ENCODE peak calls at places on chromosomes 13 and 19, in ten cellular contexts. One of them, this sample, is unnamed.

GRCh38 chr19:19137556-19138109 is 645 bp downstream of the TMEM161A start:
- ATAC-seq in activated T-cell treated with anti-CD3 and anti-CD28 coated beads, Interleukin-2, amount 50 U/mL, for 4 hours: no peak
- ATAC-seq in aorta: peak; percentile 1
- ATAC-seq in stimulated activated memory B cell treated with anti-CD40 and anti-IgM and Interleukin-4, amounts not matched to agents 10 μg/mL and 1 μg/mL and 100 μg/mL, for 72 hours: peak; percentile 6
- ATAC-seq in activated naive CD4-positive, alpha-beta T cell treated with anti-CD3 and anti-CD28 coated beads, Interleukin-2, amount 50 U/mL, for 72 hours: no peak
- ATAC-seq in T-cell: no peak
- ATAC-seq in left cardiac atrium: peak; percentile 20
- ATAC-seq in body of pancreas: no peak
- ATAC-seq in activated CD8-positive, alpha-beta T cell treated with anti-CD3 and anti-CD28 coated beads, Interleukin-2, amount 10 ng/mL, durations not matched to agents 7 days and 5 days: no peak
- ATAC-seq in pancreas: peak; percentile 13
- ATAC-seq in this sample: peak; percentile 9

GRCh38 chr19:16698914-16699313 is 20.7 kb upstream of the NWD1 start:
- ATAC-seq in body of pancreas: no peak
- ATAC-seq in T-cell: no peak
- ATAC-seq in left cardiac atrium: peak; percentile 89
- ATAC-seq in pancreas: no peak
- ATAC-seq in stimulated activated memory B cell treated with anti-CD40 and anti-IgM and Interleukin-4, amounts not matched to agents 10 μg/mL and 1 μg/mL and 100 μg/mL, for 72 hours: no peak
- ATAC-seq in activated naive CD4-positive, alpha-beta T cell treated with anti-CD3 and anti-CD28 coated beads, Interleukin-2, amount 50 U/mL, for 72 hours: no peak
- ATAC-seq in activated CD8-positive, alpha-beta T cell treated with anti-CD3 and anti-CD28 coated beads, Interleukin-2, amount 10 ng/mL, durations not matched to agents 7 days and 5 days: no peak
- ATAC-seq in activated T-cell treated with anti-CD3 and anti-CD28 coated beads, Interleukin-2, amount 50 U/mL, for 4 hours: no peak
- ATAC-seq in aorta: no peak
- ATAC-seq in this sample: no peak

GRCh38 chr19:36089847-36090246 is 21.1 kb upstream of the OVOL3 start:
- ATAC-seq in aorta: no peak
- ATAC-seq in activated naive CD4-positive, alpha-beta T cell treated with anti-CD3 and anti-CD28 coated beads, Interleukin-2, amount 50 U/mL, for 72 hours: no peak
- ATAC-seq in left cardiac atrium: no peak
- ATAC-seq in body of pancreas: no peak
- ATAC-seq in T-cell: no peak
- ATAC-seq in pancreas: no peak
- ATAC-seq in stimulated activated memory B cell treated with anti-CD40 and anti-IgM and Interleukin-4, amounts not matched to agents 10 μg/mL and 1 μg/mL and 100 μg/mL, for 72 hours: no peak
- ATAC-seq in activated CD8-positive, alpha-beta T cell treated with anti-CD3 and anti-CD28 coated beads, Interleukin-2, amount 10 ng/mL, durations not matched to agents 7 days and 5 days: no peak
- ATAC-seq in activated T-cell treated with anti-CD3 and anti-CD28 coated beads, Interleukin-2, amount 50 U/mL, for 4 hours: no peak
- ATAC-seq in this sample: no peak

GRCh38 chr19:36100476-36100875 is 10.5 kb upstream of the OVOL3 start:
- ATAC-seq in activated CD8-positive, alpha-beta T cell treated with anti-CD3 and anti-CD28 coated beads, Interleukin-2, amount 10 ng/mL, durations not matched to agents 7 days and 5 days: no peak
- ATAC-seq in aorta: no peak
- ATAC-seq in pancreas: no peak
- ATAC-seq in activated T-cell treated with anti-CD3 and anti-CD28 coated beads, Interleukin-2, amount 50 U/mL, for 4 hours: no peak
- ATAC-seq in activated naive CD4-positive, alpha-beta T cell treated with anti-CD3 and anti-CD28 coated beads, Interleukin-2, amount 50 U/mL, for 72 hours: no peak
- ATAC-seq in body of pancreas: no peak
- ATAC-seq in T-cell: no peak
- ATAC-seq in stimulated activated memory B cell treated with anti-CD40 and anti-IgM and Interleukin-4, amounts not matched to agents 10 μg/mL and 1 μg/mL and 100 μg/mL, for 72 hours: no peak
- ATAC-seq in left cardiac atrium: peak; percentile 87
- ATAC-seq in this sample: peak; percentile 11

GRCh38 chr19:1290699-1291651 is 5.3 kb downstream of the EFNA2 start:
- ATAC-seq in left cardiac atrium: no peak
- ATAC-seq in activated CD8-positive, alpha-beta T cell treated with anti-CD3 and anti-CD28 coated beads, Interleukin-2, amount 10 ng/mL, durations not matched to agents 7 days and 5 days: no peak
- ATAC-seq in T-cell: no peak
- ATAC-seq in activated T-cell treated with anti-CD3 and anti-CD28 coated beads, Interleukin-2, amount 50 U/mL, for 4 hours: no peak
- ATAC-seq in aorta: no peak
- ATAC-seq in pancreas: no peak
- ATAC-seq in body of pancreas: no peak
- ATAC-seq in activated naive CD4-positive, alpha-beta T cell treated with anti-CD3 and anti-CD28 coated beads, Interleukin-2, amount 50 U/mL, for 72 hours: no peak
- ATAC-seq in stimulated activated memory B cell treated with anti-CD40 and anti-IgM and Interleukin-4, amounts not matched to agents 10 μg/mL and 1 μg/mL and 100 μg/mL, for 72 hours: no peak
- ATAC-seq in this sample: no peak

GRCh38 chr19:32404213-32404938 is 1.2 kb upstream of the DPY19L3 start:
- ATAC-seq in left cardiac atrium: no peak
- ATAC-seq in activated naive CD4-positive, alpha-beta T cell treated with anti-CD3 and anti-CD28 coated beads, Interleukin-2, amount 50 U/mL, for 72 hours: no peak
- ATAC-seq in pancreas: no peak
- ATAC-seq in body of pancreas: no peak
- ATAC-seq in activated CD8-positive, alpha-beta T cell treated with anti-CD3 and anti-CD28 coated beads, Interleukin-2, amount 10 ng/mL, durations not matched to agents 7 days and 5 days: no peak
- ATAC-seq in stimulated activated memory B cell treated with anti-CD40 and anti-IgM and Interleukin-4, amounts not matched to agents 10 μg/mL and 1 μg/mL and 100 μg/mL, for 72 hours: no peak
- ATAC-seq in aorta: no peak
- ATAC-seq in T-cell: no peak
- ATAC-seq in activated T-cell treated with anti-CD3 and anti-CD28 coated beads, Interleukin-2, amount 50 U/mL, for 4 hours: no peak
- ATAC-seq in this sample: no peak

GRCh38 chr13:45226024-45226423 is 25.2 kb upstream of the KCTD4 start:
- ATAC-seq in body of pancreas: no peak
- ATAC-seq in activated CD8-positive, alpha-beta T cell treated with anti-CD3 and anti-CD28 coated beads, Interleukin-2, amount 10 ng/mL, durations not matched to agents 7 days and 5 days: no peak
- ATAC-seq in T-cell: no peak
- ATAC-seq in left cardiac atrium: no peak
- ATAC-seq in pancreas: no peak
- ATAC-seq in activated naive CD4-positive, alpha-beta T cell treated with anti-CD3 and anti-CD28 coated beads, Interleukin-2, amount 50 U/mL, for 72 hours: no peak
- ATAC-seq in aorta: no peak
- ATAC-seq in stimulated activated memory B cell treated with anti-CD40 and anti-IgM and Interleukin-4, amounts not matched to agents 10 μg/mL and 1 μg/mL and 100 μg/mL, for 72 hours: no peak
- ATAC-seq in activated T-cell treated with anti-CD3 and anti-CD28 coated beads, Interleukin-2, amount 50 U/mL, for 4 hours: no peak
- ATAC-seq in this sample: no peak

GRCh38 chr19:5891938-5892771 is 11.4 kb downstream of the NDUFA11 start:
- ATAC-seq in T-cell: peak; percentile 52
- ATAC-seq in activated naive CD4-positive, alpha-beta T cell treated with anti-CD3 and anti-CD28 coated beads, Interleukin-2, amount 50 U/mL, for 72 hours: peak; percentile 74
- ATAC-seq in body of pancreas: peak; percentile 67
- ATAC-seq in aorta: peak; percentile 51
- ATAC-seq in stimulated activated memory B cell treated with anti-CD40 and anti-IgM and Interleukin-4, amounts not matched to agents 10 μg/mL and 1 μg/mL and 100 μg/mL, for 72 hours: peak; percentile 44
- ATAC-seq in activated T-cell treated with anti-CD3 and anti-CD28 coated beads, Interleukin-2, amount 50 U/mL, for 4 hours: peak; percentile 47
- ATAC-seq in left cardiac atrium: peak; percentile 54
- ATAC-seq in activated CD8-positive, alpha-beta T cell treated with anti-CD3 and anti-CD28 coated beads, Interleukin-2, amount 10 ng/mL, durations not matched to agents 7 days and 5 days: peak; percentile 50
- ATAC-seq in pancreas: peak; percentile 57
- ATAC-seq in this sample: peak; percentile 45

GRCh38 chr19:12984683-12985048 is 10.6 kb upstream of the NFIX start:
- ATAC-seq in body of pancreas: no peak
- ATAC-seq in stimulated activated memory B cell treated with anti-CD40 and anti-IgM and Interleukin-4, amounts not matched to agents 10 μg/mL and 1 μg/mL and 100 μg/mL, for 72 hours: no peak
- ATAC-seq in activated CD8-positive, alpha-beta T cell treated with anti-CD3 and anti-CD28 coated beads, Interleukin-2, amount 10 ng/mL, durations not matched to agents 7 days and 5 days: no peak
- ATAC-seq in aorta: no peak
- ATAC-seq in pancreas: no peak
- ATAC-seq in left cardiac atrium: peak; percentile 2
- ATAC-seq in T-cell: no peak
- ATAC-seq in activated T-cell treated with anti-CD3 and anti-CD28 coated beads, Interleukin-2, amount 50 U/mL, for 4 hours: peak; percentile 19
- ATAC-seq in activated naive CD4-positive, alpha-beta T cell treated with anti-CD3 and anti-CD28 coated beads, Interleukin-2, amount 50 U/mL, for 72 hours: no peak
- ATAC-seq in this sample: no peak

GRCh38 chr13:18998389-18998788 is 183.2 kb downstream of the TUBA3C start:
- ATAC-seq in left cardiac atrium: no peak
- ATAC-seq in stimulated activated memory B cell treated with anti-CD40 and anti-IgM and Interleukin-4, amounts not matched to agents 10 μg/mL and 1 μg/mL and 100 μg/mL, for 72 hours: peak; percentile 20
- ATAC-seq in activated CD8-positive, alpha-beta T cell treated with anti-CD3 and anti-CD28 coated beads, Interleukin-2, amount 10 ng/mL, durations not matched to agents 7 days and 5 days: no peak
- ATAC-seq in pancreas: no peak
- ATAC-seq in activated naive CD4-positive, alpha-beta T cell treated with anti-CD3 and anti-CD28 coated beads, Interleukin-2, amount 50 U/mL, for 72 hours: peak; percentile 63
- ATAC-seq in activated T-cell treated with anti-CD3 and anti-CD28 coated beads, Interleukin-2, amount 50 U/mL, for 4 hours: no peak
- ATAC-seq in body of pancreas: no peak
- ATAC-seq in T-cell: peak; percentile 74
- ATAC-seq in aorta: no peak
- ATAC-seq in this sample: no peak

GRCh38 chr19:43572172-43572588 is 3.1 kb downstream of the XRCC1 start:
- ATAC-seq in body of pancreas: no peak
- ATAC-seq in aorta: no peak
- ATAC-seq in left cardiac atrium: no peak
- ATAC-seq in stimulated activated memory B cell treated with anti-CD40 and anti-IgM and Interleukin-4, amounts not matched to agents 10 μg/mL and 1 μg/mL and 100 μg/mL, for 72 hours: no peak
- ATAC-seq in activated CD8-positive, alpha-beta T cell treated with anti-CD3 and anti-CD28 coated beads, Interleukin-2, amount 10 ng/mL, durations not matched to agents 7 days and 5 days: no peak
- ATAC-seq in activated T-cell treated with anti-CD3 and anti-CD28 coated beads, Interleukin-2, amount 50 U/mL, for 4 hours: no peak
- ATAC-seq in activated naive CD4-positive, alpha-beta T cell treated with anti-CD3 and anti-CD28 coated beads, Interleukin-2, amount 50 U/mL, for 72 hours: no peak
- ATAC-seq in T-cell: no peak
- ATAC-seq in pancreas: no peak
- ATAC-seq in this sample: no peak

GRCh38 chr13:18996221-18996620 is 185.4 kb downstream of the TUBA3C start:
- ATAC-seq in T-cell: no peak
- ATAC-seq in aorta: no peak
- ATAC-seq in body of pancreas: no peak
- ATAC-seq in activated naive CD4-positive, alpha-beta T cell treated with anti-CD3 and anti-CD28 coated beads, Interleukin-2, amount 50 U/mL, for 72 hours: no peak
- ATAC-seq in pancreas: no peak
- ATAC-seq in activated CD8-positive, alpha-beta T cell treated with anti-CD3 and anti-CD28 coated beads, Interleukin-2, amount 10 ng/mL, durations not matched to agents 7 days and 5 days: no peak
- ATAC-seq in left cardiac atrium: no peak
- ATAC-seq in activated T-cell treated with anti-CD3 and anti-CD28 coated beads, Interleukin-2, amount 50 U/mL, for 4 hours: no peak
- ATAC-seq in stimulated activated memory B cell treated with anti-CD40 and anti-IgM and Interleukin-4, amounts not matched to agents 10 μg/mL and 1 μg/mL and 100 μg/mL, for 72 hours: no peak
- ATAC-seq in this sample: no peak

GRCh38 chr13:77595166-77595810 is 59.8 kb downstream of the SCEL start:
- ATAC-seq in activated naive CD4-positive, alpha-beta T cell treated with anti-CD3 and anti-CD28 coated beads, Interleukin-2, amount 50 U/mL, for 72 hours: no peak
- ATAC-seq in body of pancreas: no peak
- ATAC-seq in stimulated activated memory B cell treated with anti-CD40 and anti-IgM and Interleukin-4, amounts not matched to agents 10 μg/mL and 1 μg/mL and 100 μg/mL, for 72 hours: no peak
- ATAC-seq in pancreas: no peak
- ATAC-seq in T-cell: no peak
- ATAC-seq in aorta: no peak
- ATAC-seq in left cardiac atrium: no peak
- ATAC-seq in activated T-cell treated with anti-CD3 and anti-CD28 coated beads, Interleukin-2, amount 50 U/mL, for 4 hours: no peak
- ATAC-seq in activated CD8-positive, alpha-beta T cell treated with anti-CD3 and anti-CD28 coated beads, Interleukin-2, amount 10 ng/mL, durations not matched to agents 7 days and 5 days: no peak
- ATAC-seq in this sample: no peak

GRCh38 chr13:114064516-114065140 is 67.8 kb downstream of the RASA3 start:
- ATAC-seq in aorta: peak; percentile 33
- ATAC-seq in left cardiac atrium: peak; percentile 2
- ATAC-seq in activated naive CD4-positive, alpha-beta T cell treated with anti-CD3 and anti-CD28 coated beads, Interleukin-2, amount 50 U/mL, for 72 hours: no peak
- ATAC-seq in activated T-cell treated with anti-CD3 and anti-CD28 coated beads, Interleukin-2, amount 50 U/mL, for 4 hours: no peak
- ATAC-seq in activated CD8-positive, alpha-beta T cell treated with anti-CD3 and anti-CD28 coated beads, Interleukin-2, amount 10 ng/mL, durations not matched to agents 7 days and 5 days: no peak
- ATAC-seq in pancreas: peak; percentile 1
- ATAC-seq in T-cell: no peak
- ATAC-seq in stimulated activated memory B cell treated with anti-CD40 and anti-IgM and Interleukin-4, amounts not matched to agents 10 μg/mL and 1 μg/mL and 100 μg/mL, for 72 hours: no peak
- ATAC-seq in body of pancreas: peak; percentile 25
- ATAC-seq in this sample: no peak

GRCh38 chr13:50686547-50686946 is 156.9 kb downstream of the DLEU7 start:
- ATAC-seq in activated naive CD4-positive, alpha-beta T cell treated with anti-CD3 and anti-CD28 coated beads, Interleukin-2, amount 50 U/mL, for 72 hours: peak; percentile 37
- ATAC-seq in aorta: no peak
- ATAC-seq in left cardiac atrium: no peak
- ATAC-seq in body of pancreas: no peak
- ATAC-seq in T-cell: peak; percentile 58
- ATAC-seq in pancreas: no peak
- ATAC-seq in stimulated activated memory B cell treated with anti-CD40 and anti-IgM and Interleukin-4, amounts not matched to agents 10 μg/mL and 1 μg/mL and 100 μg/mL, for 72 hours: no peak
- ATAC-seq in activated CD8-positive, alpha-beta T cell treated with anti-CD3 and anti-CD28 coated beads, Interleukin-2, amount 10 ng/mL, durations not matched to agents 7 days and 5 days: peak; percentile 82
- ATAC-seq in activated T-cell treated with anti-CD3 and anti-CD28 coated beads, Interleukin-2, amount 50 U/mL, for 4 hours: no peak
- ATAC-seq in this sample: no peak

GRCh38 chr13:40564342-40564997 is 102.0 kb downstream of the FOXO1 start:
- ATAC-seq in left cardiac atrium: peak; percentile 31
- ATAC-seq in activated CD8-positive, alpha-beta T cell treated with anti-CD3 and anti-CD28 coated beads, Interleukin-2, amount 10 ng/mL, durations not matched to agents 7 days and 5 days: no peak
- ATAC-seq in activated T-cell treated with anti-CD3 and anti-CD28 coated beads, Interleukin-2, amount 50 U/mL, for 4 hours: peak; percentile 24
- ATAC-seq in aorta: peak; percentile 33
- ATAC-seq in activated naive CD4-positive, alpha-beta T cell treated with anti-CD3 and anti-CD28 coated beads, Interleukin-2, amount 50 U/mL, for 72 hours: no peak
- ATAC-seq in body of pancreas: peak; percentile 47
- ATAC-seq in pancreas: peak; percentile 33
- ATAC-seq in T-cell: peak; percentile 34
- ATAC-seq in stimulated activated memory B cell treated with anti-CD40 and anti-IgM and Interleukin-4, amounts not matched to agents 10 μg/mL and 1 μg/mL and 100 μg/mL, for 72 hours: peak; percentile 88
- ATAC-seq in this sample: peak; percentile 9

GRCh38 chr13:49869514-49869913 is 66.6 kb downstream of the SPRYD7 start:
- ATAC-seq in left cardiac atrium: no peak
- ATAC-seq in activated CD8-positive, alpha-beta T cell treated with anti-CD3 and anti-CD28 coated beads, Interleukin-2, amount 10 ng/mL, durations not matched to agents 7 days and 5 days: no peak
- ATAC-seq in pancreas: no peak
- ATAC-seq in activated naive CD4-positive, alpha-beta T cell treated with anti-CD3 and anti-CD28 coated beads, Interleukin-2, amount 50 U/mL, for 72 hours: no peak
- ATAC-seq in body of pancreas: no peak
- ATAC-seq in aorta: no peak
- ATAC-seq in stimulated activated memory B cell treated with anti-CD40 and anti-IgM and Interleukin-4, amounts not matched to agents 10 μg/mL and 1 μg/mL and 100 μg/mL, for 72 hours: no peak
- ATAC-seq in T-cell: no peak
- ATAC-seq in activated T-cell treated with anti-CD3 and anti-CD28 coated beads, Interleukin-2, amount 50 U/mL, for 4 hours: no peak
- ATAC-seq in this sample: no peak

GRCh38 chr13:110529522-110530311 is 31.8 kb downstream of the RAB20 start:
- ATAC-seq in pancreas: no peak
- ATAC-seq in activated CD8-positive, alpha-beta T cell treated with anti-CD3 and anti-CD28 coated beads, Interleukin-2, amount 10 ng/mL, durations not matched to agents 7 days and 5 days: no peak
- ATAC-seq in T-cell: no peak
- ATAC-seq in aorta: peak; percentile 21
- ATAC-seq in stimulated activated memory B cell treated with anti-CD40 and anti-IgM and Interleukin-4, amounts not matched to agents 10 μg/mL and 1 μg/mL and 100 μg/mL, for 72 hours: no peak
- ATAC-seq in activated T-cell treated with anti-CD3 and anti-CD28 coated beads, Interleukin-2, amount 50 U/mL, for 4 hours: no peak
- ATAC-seq in body of pancreas: no peak
- ATAC-seq in activated naive CD4-positive, alpha-beta T cell treated with anti-CD3 and anti-CD28 coated beads, Interleukin-2, amount 50 U/mL, for 72 hours: no peak
- ATAC-seq in left cardiac atrium: no peak
- ATAC-seq in this sample: no peak

GRCh38 chr13:41463823-41464602 is 6.7 kb downstream of the RGCC start:
- ATAC-seq in T-cell: no peak
- ATAC-seq in pancreas: no peak
- ATAC-seq in aorta: no peak
- ATAC-seq in stimulated activated memory B cell treated with anti-CD40 and anti-IgM and Interleukin-4, amounts not matched to agents 10 μg/mL and 1 μg/mL and 100 μg/mL, for 72 hours: peak; percentile 81
- ATAC-seq in left cardiac atrium: peak; percentile 16
- ATAC-seq in activated naive CD4-positive, alpha-beta T cell treated with anti-CD3 and anti-CD28 coated beads, Interleukin-2, amount 50 U/mL, for 72 hours: peak; percentile 32
- ATAC-seq in body of pancreas: no peak
- ATAC-seq in activated T-cell treated with anti-CD3 and anti-CD28 coated beads, Interleukin-2, amount 50 U/mL, for 4 hours: peak; percentile 10
- ATAC-seq in activated CD8-positive, alpha-beta T cell treated with anti-CD3 and anti-CD28 coated beads, Interleukin-2, amount 10 ng/mL, durations not matched to agents 7 days and 5 days: peak; percentile 30
- ATAC-seq in this sample: no peak

GRCh38 chr19:15021286-15022007 is 27.8 kb upstream of the CASP14 start:
- ATAC-seq in activated T-cell treated with anti-CD3 and anti-CD28 coated beads, Interleukin-2, amount 50 U/mL, for 4 hours: no peak
- ATAC-seq in body of pancreas: no peak
- ATAC-seq in T-cell: no peak
- ATAC-seq in activated CD8-positive, alpha-beta T cell treated with anti-CD3 and anti-CD28 coated beads, Interleukin-2, amount 10 ng/mL, durations not matched to agents 7 days and 5 days: no peak
- ATAC-seq in pancreas: no peak
- ATAC-seq in left cardiac atrium: no peak
- ATAC-seq in activated naive CD4-positive, alpha-beta T cell treated with anti-CD3 and anti-CD28 coated beads, Interleukin-2, amount 50 U/mL, for 72 hours: no peak
- ATAC-seq in aorta: no peak
- ATAC-seq in stimulated activated memory B cell treated with anti-CD40 and anti-IgM and Interleukin-4, amounts not matched to agents 10 μg/mL and 1 μg/mL and 100 μg/mL, for 72 hours: peak; percentile 36
- ATAC-seq in this sample: no peak

GRCh38 chr13:32417995-32418394 is 9.9 kb downstream of the N4BP2L1 start:
- ATAC-seq in activated T-cell treated with anti-CD3 and anti-CD28 coated beads, Interleukin-2, amount 50 U/mL, for 4 hours: no peak
- ATAC-seq in pancreas: no peak
- ATAC-seq in left cardiac atrium: no peak
- ATAC-seq in T-cell: no peak
- ATAC-seq in body of pancreas: no peak
- ATAC-seq in activated CD8-positive, alpha-beta T cell treated with anti-CD3 and anti-CD28 coated beads, Interleukin-2, amount 10 ng/mL, durations not matched to agents 7 days and 5 days: no peak
- ATAC-seq in aorta: no peak
- ATAC-seq in stimulated activated memory B cell treated with anti-CD40 and anti-IgM and Interleukin-4, amounts not matched to agents 10 μg/mL and 1 μg/mL and 100 μg/mL, for 72 hours: no peak
- ATAC-seq in activated naive CD4-positive, alpha-beta T cell treated with anti-CD3 and anti-CD28 coated beads, Interleukin-2, amount 50 U/mL, for 72 hours: no peak
- ATAC-seq in this sample: no peak

GRCh38 chr13:45162194-45162593 is 38.7 kb downstream of the KCTD4 start:
- ATAC-seq in body of pancreas: no peak
- ATAC-seq in left cardiac atrium: no peak
- ATAC-seq in aorta: no peak
- ATAC-seq in T-cell: no peak
- ATAC-seq in activated naive CD4-positive, alpha-beta T cell treated with anti-CD3 and anti-CD28 coated beads, Interleukin-2, amount 50 U/mL, for 72 hours: no peak
- ATAC-seq in stimulated activated memory B cell treated with anti-CD40 and anti-IgM and Interleukin-4, amounts not matched to agents 10 μg/mL and 1 μg/mL and 100 μg/mL, for 72 hours: no peak
- ATAC-seq in activated CD8-positive, alpha-beta T cell treated with anti-CD3 and anti-CD28 coated beads, Interleukin-2, amount 10 ng/mL, durations not matched to agents 7 days and 5 days: no peak
- ATAC-seq in activated T-cell treated with anti-CD3 and anti-CD28 coated beads, Interleukin-2, amount 50 U/mL, for 4 hours: no peak
- ATAC-seq in pancreas: no peak
- ATAC-seq in this sample: no peak

GRCh38 chr13:41345165-41345920 is 34.3 kb downstream of the NAA16 start:
- ATAC-seq in left cardiac atrium: peak; percentile 74
- ATAC-seq in body of pancreas: no peak
- ATAC-seq in activated CD8-positive, alpha-beta T cell treated with anti-CD3 and anti-CD28 coated beads, Interleukin-2, amount 10 ng/mL, durations not matched to agents 7 days and 5 days: no peak
- ATAC-seq in T-cell: no peak
- ATAC-seq in activated T-cell treated with anti-CD3 and anti-CD28 coated beads, Interleukin-2, amount 50 U/mL, for 4 hours: no peak
- ATAC-seq in stimulated activated memory B cell treated with anti-CD40 and anti-IgM and Interleukin-4, amounts not matched to agents 10 μg/mL and 1 μg/mL and 100 μg/mL, for 72 hours: no peak
- ATAC-seq in pancreas: peak; percentile 36
- ATAC-seq in aorta: no peak
- ATAC-seq in activated naive CD4-positive, alpha-beta T cell treated with anti-CD3 and anti-CD28 coated beads, Interleukin-2, amount 50 U/mL, for 72 hours: no peak
- ATAC-seq in this sample: no peak

GRCh38 chr19:54230031-54230430 is 7.2 kb upstream of the LILRB3 start:
- ATAC-seq in stimulated activated memory B cell treated with anti-CD40 and anti-IgM and Interleukin-4, amounts not matched to agents 10 μg/mL and 1 μg/mL and 100 μg/mL, for 72 hours: no peak
- ATAC-seq in activated T-cell treated with anti-CD3 and anti-CD28 coated beads, Interleukin-2, amount 50 U/mL, for 4 hours: no peak
- ATAC-seq in aorta: no peak
- ATAC-seq in left cardiac atrium: no peak
- ATAC-seq in activated CD8-positive, alpha-beta T cell treated with anti-CD3 and anti-CD28 coated beads, Interleukin-2, amount 10 ng/mL, durations not matched to agents 7 days and 5 days: no peak
- ATAC-seq in body of pancreas: no peak
- ATAC-seq in activated naive CD4-positive, alpha-beta T cell treated with anti-CD3 and anti-CD28 coated beads, Interleukin-2, amount 50 U/mL, for 72 hours: no peak
- ATAC-seq in pancreas: no peak
- ATAC-seq in T-cell: no peak
- ATAC-seq in this sample: no peak

GRCh38 chr13:20721058-20721453 is 17.6 kb downstream of the IL17D start:
- ATAC-seq in activated naive CD4-positive, alpha-beta T cell treated with anti-CD3 and anti-CD28 coated beads, Interleukin-2, amount 50 U/mL, for 72 hours: no peak
- ATAC-seq in body of pancreas: no peak
- ATAC-seq in left cardiac atrium: no peak
- ATAC-seq in activated CD8-positive, alpha-beta T cell treated with anti-CD3 and anti-CD28 coated beads, Interleukin-2, amount 10 ng/mL, durations not matched to agents 7 days and 5 days: no peak
- ATAC-seq in stimulated activated memory B cell treated with anti-CD40 and anti-IgM and Interleukin-4, amounts not matched to agents 10 μg/mL and 1 μg/mL and 100 μg/mL, for 72 hours: peak; percentile 9
- ATAC-seq in pancreas: no peak
- ATAC-seq in activated T-cell treated with anti-CD3 and anti-CD28 coated beads, Interleukin-2, amount 50 U/mL, for 4 hours: no peak
- ATAC-seq in aorta: no peak
- ATAC-seq in T-cell: no peak
- ATAC-seq in this sample: no peak

GRCh38 chr13:94674609-94675348 is 37.6 kb downstream of the SOX21 start:
- ATAC-seq in body of pancreas: no peak
- ATAC-seq in activated naive CD4-positive, alpha-beta T cell treated with anti-CD3 and anti-CD28 coated beads, Interleukin-2, amount 50 U/mL, for 72 hours: peak; percentile 18
- ATAC-seq in T-cell: peak; percentile 43
- ATAC-seq in activated T-cell treated with anti-CD3 and anti-CD28 coated beads, Interleukin-2, amount 50 U/mL, for 4 hours: peak; percentile 58
- ATAC-seq in pancreas: no peak
- ATAC-seq in stimulated activated memory B cell treated with anti-CD40 and anti-IgM and Interleukin-4, amounts not matched to agents 10 μg/mL and 1 μg/mL and 100 μg/mL, for 72 hours: no peak
- ATAC-seq in activated CD8-positive, alpha-beta T cell treated with anti-CD3 and anti-CD28 coated beads, Interleukin-2, amount 10 ng/mL, durations not matched to agents 7 days and 5 days: peak; percentile 58
- ATAC-seq in left cardiac atrium: no peak
- ATAC-seq in aorta: no peak
- ATAC-seq in this sample: peak; percentile 46

GRCh38 chr19:35320285-35320706 is 8.7 kb upstream of the CD22 start:
- ATAC-seq in aorta: no peak
- ATAC-seq in activated CD8-positive, alpha-beta T cell treated with anti-CD3 and anti-CD28 coated beads, Interleukin-2, amount 10 ng/mL, durations not matched to agents 7 days and 5 days: no peak
- ATAC-seq in stimulated activated memory B cell treated with anti-CD40 and anti-IgM and Interleukin-4, amounts not matched to agents 10 μg/mL and 1 μg/mL and 100 μg/mL, for 72 hours: peak; percentile 68
- ATAC-seq in pancreas: no peak
- ATAC-seq in body of pancreas: no peak
- ATAC-seq in left cardiac atrium: no peak
- ATAC-seq in activated T-cell treated with anti-CD3 and anti-CD28 coated beads, Interleukin-2, amount 50 U/mL, for 4 hours: no peak
- ATAC-seq in activated naive CD4-positive, alpha-beta T cell treated with anti-CD3 and anti-CD28 coated beads, Interleukin-2, amount 50 U/mL, for 72 hours: no peak
- ATAC-seq in T-cell: no peak
- ATAC-seq in this sample: no peak

GRCh38 chr19:45960595-45961235 is 12.9 kb downstream of the NOVA2 start:
- ATAC-seq in T-cell: no peak
- ATAC-seq in activated T-cell treated with anti-CD3 and anti-CD28 coated beads, Interleukin-2, amount 50 U/mL, for 4 hours: no peak
- ATAC-seq in left cardiac atrium: no peak
- ATAC-seq in stimulated activated memory B cell treated with anti-CD40 and anti-IgM and Interleukin-4, amounts not matched to agents 10 μg/mL and 1 μg/mL and 100 μg/mL, for 72 hours: peak; percentile 47
- ATAC-seq in activated CD8-positive, alpha-beta T cell treated with anti-CD3 and anti-CD28 coated beads, Interleukin-2, amount 10 ng/mL, durations not matched to agents 7 days and 5 days: no peak
- ATAC-seq in aorta: no peak
- ATAC-seq in body of pancreas: no peak
- ATAC-seq in activated naive CD4-positive, alpha-beta T cell treated with anti-CD3 and anti-CD28 coated beads, Interleukin-2, amount 50 U/mL, for 72 hours: no peak
- ATAC-seq in pancreas: peak; percentile 48
- ATAC-seq in this sample: no peak